ENCODE peak calls at places on chromosomes 16 and 17, in seven cellular contexts. E is heart left ventricle, K is mesendoderm, Q is HEK293T, Y is T-cell, S is mesenteric fat pad, D is memory B cell. C is an unnamed sample.

GRCh38 chr16:20798364-20798763 is 7.9 kb downstream of the ERI2 start:
- DNase-seq in K (no peak), Y (no peak), D (no peak), S (no peak), E (no peak), Q (no peak), C (peak)

GRCh38 chr17:17315142-17315821 is 12.1 kb downstream of the NT5M start:
- DNase-seq in S (no peak), E (no peak), Q (no peak), D (no peak), Y (no peak), K (peak), C (no peak)

GRCh38 chr16:58187092-58187491 is 10.8 kb downstream of the CSNK2A2 start:
- DNase-seq in D (no peak), K (no peak), S (no peak), Y (no peak), E (no peak), Q (no peak), C (peak)

GRCh38 chr17:6461792-6462524 is 17.7 kb downstream of the PIMREG start:
- DNase-seq in S (no peak), Y (no peak), K (peak), Q (no peak), D (no peak), E (no peak), C (no peak)

GRCh38 chr17:7173687-7174602 is 5.2 kb downstream of the ASGR1 start:
- DNase-seq in Q (no peak), Y (peak), E (peak), K (peak), D (peak), S (no peak), C (peak)

GRCh38 chr17:45246861-45247428 is 14.9 kb downstream of the SPATA32 start:
- DNase-seq in Q (peak), Y (peak), S (no peak), D (no peak), E (no peak), K (peak), C (peak)

GRCh38 chr17:80709090-80709695 is 164.6 kb downstream of the RPTOR start:
- DNase-seq in S (no peak), Q (no peak), K (no peak), D (no peak), E (no peak), Y (no peak), C (no peak)

GRCh38 chr17:12732366-12732765 is 56.9 kb upstream of the ARHGAP44 start:
- DNase-seq in D (no peak), Y (no peak), E (no peak), Q (no peak), S (no peak), K (peak), C (no peak)

GRCh38 chr17:44314869-44315661 is 6.7 kb downstream of the RUNDC3A start:
- DNase-seq in S (no peak), Y (no peak), K (peak), D (peak), Q (peak), E (no peak), C (peak)

GRCh38 chr17:32350662-32351418 is 883 bp downstream of the ZNF207 start:
- DNase-seq in D (no peak), Y (peak), S (no peak), Q (no peak), K (peak), E (peak), C (peak)

GRCh38 chr17:65694601-65695000 is 133.2 kb upstream of the AXIN2 start:
- DNase-seq in D (no peak), S (no peak), Y (no peak), K (no peak), Q (no peak), E (no peak), C (no peak)

GRCh38 chr16:4700380-4700996 is 7.1 kb downstream of the NUDT16L1 start:
- DNase-seq in K (no peak), S (no peak), D (no peak), Q (no peak), E (no peak), Y (no peak), C (peak)

GRCh38 chr17:37239690-37240344 is 136.0 kb upstream of the C17orf78 start:
- DNase-seq in D (no peak), S (no peak), Y (no peak), Q (peak), K (peak), E (no peak), C (peak)

GRCh38 chr16:58197314-58198012 is 443 bp downstream of the CSNK2A2 start:
- DNase-seq in Q (peak), K (peak), S (no peak), Y (no peak), E (no peak), D (peak), C (no peak)

GRCh38 chr17:45940293-45940692 is 45.9 kb downstream of the MAPT start:
- DNase-seq in Q (no peak), K (no peak), E (no peak), S (no peak), Y (no peak), D (no peak), C (no peak)

GRCh38 chr16:87216824-87217205 is 100.4 kb downstream of the C16orf95 start:
- DNase-seq in K (no peak), Y (no peak), Q (no peak), D (no peak), E (no peak), S (no peak), C (no peak)

GRCh38 chr17:77319211-77320031 is 178.7 kb downstream of the SEC14L1 start:
- DNase-seq in Q (peak), K (peak), Y (peak), S (no peak), E (peak), D (peak), C (peak)

GRCh38 chr17:29363716-29364115 is 26.4 kb upstream of the TAOK1 start:
- DNase-seq in D (no peak), Y (no peak), K (no peak), S (no peak), E (no peak), Q (no peak), C (no peak)

GRCh38 chr17:79338142-79338541 is 263.5 kb downstream of the ENGASE start:
- DNase-seq in K (peak), S (no peak), E (no peak), D (no peak), Q (no peak), Y (no peak), C (no peak)

GRCh38 chr16:85061566-85061965 is 34.0 kb downstream of the KIAA0513 start:
- DNase-seq in Y (no peak), D (no peak), K (no peak), Q (no peak), S (no peak), E (peak), C (no peak)

GRCh38 chr17:17391575-17392370 is 85.0 kb upstream of the MED9 start:
- DNase-seq in Y (peak), K (no peak), S (no peak), Q (no peak), E (no peak), D (peak), C (no peak)

GRCh38 chr17:61314368-61315078 is 85.1 kb upstream of the TBX2 start:
- DNase-seq in Q (no peak), D (no peak), K (no peak), Y (no peak), E (peak), S (peak), C (no peak)

GRCh38 chr16:76345093-76345735 is 68.0 kb downstream of the CNTNAP4 start:
- DNase-seq in Q (no peak), Y (no peak), D (no peak), K (peak), S (no peak), E (peak), C (no peak)

GRCh38 chr16:86777098-86777946 is 199.0 kb downstream of the FOXL1 start:
- DNase-seq in K (no peak), E (no peak), Q (no peak), S (peak), D (no peak), Y (no peak), C (no peak)

GRCh38 chr17:5019475-5019956 is 15.7 kb downstream of the SLC52A1 start:
- DNase-seq in Q (peak), D (no peak), K (peak), S (no peak), E (no peak), Y (peak), C (no peak)

GRCh38 chr17:6523330-6523729 is 33.0 kb downstream of the PITPNM3 start:
- DNase-seq in D (no peak), Y (no peak), K (peak), Q (no peak), S (peak), E (no peak), C (peak)

GRCh38 chr16:89361756-89362155 is 128.6 kb downstream of the ANKRD11 start:
- DNase-seq in Y (no peak), K (no peak), S (no peak), D (no peak), E (no peak), Q (no peak), C (no peak)

GRCh38 chr17:65074778-65075250 is 18.3 kb upstream of the GNA13 start:
- DNase-seq in D (no peak), Y (no peak), S (peak), E (peak), K (no peak), Q (no peak), C (no peak)

GRCh38 chr17:31226373-31226772 is 70.7 kb downstream of the OMG start:
- DNase-seq in Q (no peak), E (no peak), K (no peak), S (no peak), Y (no peak), D (no peak), C (no peak)

GRCh38 chr17:73371285-73371684 is 59.5 kb upstream of the CDC42EP4 start:
- DNase-seq in E (no peak), S (no peak), K (no peak), Q (no peak), Y (no peak), D (no peak), C (peak)

GRCh38 chr17:48816438-48816773 is 623 bp downstream of the TTLL6 start:
- DNase-seq in Y (no peak), K (no peak), S (no peak), Q (no peak), D (no peak), E (no peak), C (no peak)

GRCh38 chr16:4868046-4868445 is 20.8 kb downstream of the UBN1 start:
- DNase-seq in Q (no peak), S (no peak), K (no peak), Y (no peak), D (no peak), E (no peak), C (peak)

C was measured in kidney tubule cell.